ENCODE peak calls at places on chromosomes 6 and 20, in five cellular contexts. C is heart left ventricle; B is CD4-positive, alpha-beta memory T cell; S is neural progenitor cell; P is GM23248. V is an unnamed sample.

GRCh38 chr6:147001621-147002020 is 202.6 kb upstream of the STXBP5 start:
- DNase-seq in P (peak; percentile 53), S (no peak), C (no peak), B (no peak), V (no peak)

GRCh38 chr6:168756009-168756634 is 315.1 kb downstream of the SMOC2 start:
- DNase-seq in S (peak; percentile 52), C (no peak), P (no peak), B (no peak), V (no peak)

GRCh38 chr6:5401845-5402738 is 140.8 kb downstream of the FARS2 start:
- DNase-seq in C (no peak), B (no peak), S (peak; percentile 23), P (peak; percentile 55), V (no peak)

GRCh38 chr20:2285193-2285592 is 10.6 kb upstream of the TGM3 start:
- DNase-seq in S (no peak), P (no peak), B (no peak), C (no peak), V (no peak)

GRCh38 chr6:44058617-44059358 is 68.5 kb downstream of the MRPL14 start:
- DNase-seq in S (no peak), B (no peak), C (peak; percentile 83), P (peak; percentile 100), V (no peak)

GRCh38 chr6:79868098-79868722 is 79.1 kb downstream of the ELOVL4 start:
- DNase-seq in C (no peak), S (peak; percentile 90), B (peak; percentile 58), P (peak; percentile 78), V (no peak)

GRCh38 chr6:148323344-148323743 is 19.3 kb upstream of the SASH1 start:
- DNase-seq in C (no peak), S (peak; percentile 5), P (peak; percentile 89), B (no peak), V (no peak)

GRCh38 chr20:37383229-37383989 is 37.5 kb downstream of the SRC start:
- DNase-seq in C (no peak), B (no peak), P (peak; percentile 88), S (no peak), V (no peak)

GRCh38 chr6:106501836-106502447 is 127.4 kb downstream of the RTN4IP1 start:
- DNase-seq in S (no peak), B (no peak), P (no peak), C (no peak), V (no peak)

GRCh38 chr20:53816872-53817398 is 223.3 kb upstream of the ZNF217 start:
- DNase-seq in S (no peak), P (no peak), B (no peak), C (no peak), V (no peak)

GRCh38 chr6:21263531-21264287 is 329.8 kb upstream of the SOX4 start:
- DNase-seq in P (no peak), B (no peak), S (no peak), C (no peak), V (no peak)

GRCh38 chr6:33412140-33413009 is 1.6 kb downstream of the PHF1 start:
- DNase-seq in B (no peak), S (no peak), P (no peak), C (no peak), V (no peak)

GRCh38 chr6:99024089-99024488 is 76.3 kb upstream of the FBXL4 start:
- DNase-seq in P (no peak), C (no peak), S (no peak), B (no peak), V (no peak)

GRCh38 chr6:124203106-124203811 is 399.6 kb downstream of the NKAIN2 start:
- DNase-seq in B (no peak), C (no peak), S (no peak), P (no peak), V (no peak)

GRCh38 chr6:85166106-85166505 is 283.8 kb upstream of the NT5E start:
- DNase-seq in C (no peak), B (no peak), P (no peak), S (no peak), V (no peak)

GRCh38 chr6:16494781-16495180 is 256.4 kb downstream of the GMPR start:
- DNase-seq in B (no peak), P (no peak), S (no peak), C (no peak), V (no peak)

GRCh38 chr6:38212579-38212978 is 393.1 kb downstream of the ZFAND3 start:
- DNase-seq in S (peak; percentile 47), P (no peak), B (no peak), C (peak; percentile 13), V (no peak)

GRCh38 chr6:21914121-21914973 is 320.8 kb downstream of the SOX4 start:
- DNase-seq in P (no peak), S (no peak), B (no peak), C (peak; percentile 78), V (no peak)

GRCh38 chr20:18734525-18735189 is 78.9 kb upstream of the SCP2D1 start:
- DNase-seq in P (no peak), B (no peak), C (no peak), S (no peak), V (no peak)

GRCh38 chr6:168469198-168469943 is 28.4 kb downstream of the SMOC2 start:
- DNase-seq in S (peak; percentile 25), P (no peak), C (peak; percentile 76), B (no peak), V (no peak)

DNA sequence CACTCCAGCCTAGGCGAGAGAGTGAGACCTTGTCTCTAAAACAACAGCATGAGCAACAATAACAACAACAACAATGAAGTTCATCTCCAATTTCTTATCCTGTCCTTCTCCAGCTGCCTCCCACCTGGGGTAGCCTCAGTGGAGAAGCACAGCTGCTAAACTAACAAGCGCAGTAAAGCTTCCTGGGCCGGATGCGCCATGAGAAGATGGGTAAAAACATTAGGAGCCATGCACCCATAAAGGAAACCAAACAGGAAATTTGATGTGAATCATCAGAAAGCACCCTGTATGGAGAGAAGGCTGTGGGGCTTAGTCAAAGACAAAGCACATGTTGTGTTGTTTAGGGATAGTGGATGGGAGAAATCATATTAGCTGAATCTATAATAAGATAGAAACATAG is 61.1 kb upstream of the CCN6 start:
- DNase-seq in S (no peak), P (peak; percentile 36), C (no peak), B (peak; percentile 55), V (no peak)
- H3K4me3 ChIP-seq in S (no peak overlapping the region), P (no peak overlapping the region), C (no peak overlapping the region), B (no peak overlapping the region), V (no peak overlapping the region)

DNA sequence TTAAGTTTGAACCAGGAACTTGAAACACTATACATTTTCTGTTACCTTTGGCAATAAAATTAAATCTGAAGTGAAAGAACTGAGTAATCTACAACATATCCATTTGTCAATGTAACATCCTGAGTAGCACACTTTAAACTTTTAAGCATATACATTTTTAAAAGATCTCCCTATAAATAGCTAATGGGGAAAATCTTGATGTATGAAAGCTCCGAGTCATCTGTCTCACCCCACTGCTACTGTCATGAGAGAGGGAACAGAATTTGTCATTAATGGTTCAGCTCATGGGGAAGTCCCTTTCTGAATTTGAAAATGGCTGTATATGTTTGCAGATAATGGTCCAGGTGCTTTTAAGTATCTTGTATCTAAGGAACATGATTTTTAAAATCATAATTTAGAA is 55.2 kb upstream of the NOX3 start:
- DNase-seq in B (no peak), P (no peak), S (no peak), C (no peak), V (no peak)
- H3K27ac ChIP-seq in B (no peak overlapping the region), P (no peak overlapping the region), S (no peak overlapping the region), C (no peak overlapping the region), V (no peak overlapping the region)

DNA sequence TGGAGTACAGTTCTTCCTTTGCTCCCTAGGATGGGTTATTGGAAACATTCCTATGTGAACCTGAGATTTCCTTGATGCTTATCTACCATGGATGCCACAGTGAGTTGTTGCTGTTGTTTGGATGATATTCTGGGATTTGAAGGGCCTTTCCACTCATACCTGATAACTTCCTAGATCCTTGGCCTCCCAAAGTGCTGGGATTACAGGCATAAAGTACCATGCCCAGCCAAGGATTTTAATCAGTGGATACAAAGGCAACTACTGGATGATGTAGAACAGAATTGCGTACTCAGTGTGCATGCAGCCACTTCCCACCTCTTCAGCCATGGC is 20.0 kb downstream of the PPP1R16B start:
- DNase-seq in B (no peak), C (no peak), P (no peak), S (no peak), V (no peak)
- H3K4me3 ChIP-seq in B (no peak overlapping the region), C (no peak overlapping the region), P (no peak overlapping the region), S (no peak overlapping the region), V (no peak overlapping the region)

GRCh38 chr20:41900292-41900691 is 282.1 kb upstream of the CHD6 start:
- DNase-seq in S (no peak), B (no peak), P (no peak), C (no peak), V (no peak)
- H3K27ac ChIP-seq in S (no peak overlapping the region), B (no peak overlapping the region), P (no peak overlapping the region), C (no peak overlapping the region), V (no peak overlapping the region)

DNA sequence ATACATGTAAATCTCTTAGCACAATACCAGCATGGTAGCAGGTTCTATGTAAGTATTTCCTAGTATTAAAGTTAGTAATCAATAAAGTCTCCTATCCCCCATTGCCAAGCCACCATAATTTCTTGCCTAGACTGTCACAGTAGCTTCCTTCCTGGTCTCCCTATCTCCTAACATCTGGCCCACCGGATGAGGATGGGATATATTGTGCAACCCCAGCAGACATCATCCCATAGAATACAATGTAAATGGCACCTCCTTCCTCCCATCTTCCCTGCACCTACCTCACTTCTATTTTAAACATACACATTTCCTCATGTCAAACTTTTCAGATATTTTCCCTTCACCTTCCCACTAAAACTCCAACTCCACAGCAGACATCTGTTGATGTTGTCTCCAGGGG is 3.5 kb upstream of the BTN3A1 start:
- DNase-seq in C (no peak), P (no peak), B (no peak), S (no peak), V (no peak)
- H3K4me3 ChIP-seq in C (no peak overlapping the region), P (no peak overlapping the region), B (no peak overlapping the region), S (no peak overlapping the region), V (no peak overlapping the region)

GRCh38 chr20:31716351-31716750 is 6.3 kb downstream of the BCL2L1 start:
- DNase-seq in B (no peak), C (no peak), S (no peak), P (no peak), V (no peak)
- H3K27ac ChIP-seq in B (peak overlapping the region; percentile 37), C (peak overlapping the region; percentile 99), S (no peak overlapping the region), P (peak overlapping the region; percentile 36), V (peak overlapping the region; percentile 76)

GRCh38 chr20:63472159-63472811 is at the start of gene KCNQ2:
- DNase-seq in C (no peak), B (no peak), P (no peak), S (peak; percentile 74), V (no peak)
- H3K4me3 ChIP-seq in C (no peak within 1 kb of the TSS), B (no peak within 1 kb of the TSS), P (no peak within 1 kb of the TSS), S (peak within 1 kb of the TSS; percentile 93), V (peak within 1 kb of the TSS; percentile 47)

GRCh38 chr20:20136313-20136712 is 84.0 kb downstream of the CFAP61 start:
- DNase-seq in P (no peak), S (no peak), B (no peak), C (no peak), V (no peak)

GRCh38 chr20:20134941-20135572 is 82.7 kb downstream of the CFAP61 start:
- DNase-seq in P (no peak), C (no peak), S (no peak), B (no peak), V (no peak)

GRCh38 chr20:20130399-20130798 is 78.1 kb downstream of the CFAP61 start:
- DNase-seq in C (no peak), P (peak; percentile 13), S (peak; percentile 58), B (no peak), V (no peak)
- H3K27ac ChIP-seq in C (no peak overlapping the region), P (no peak overlapping the region), S (no peak overlapping the region), B (no peak overlapping the region), V (no peak overlapping the region)